ENCODE peak calls at places on chromosomes 4 and X, in ten cellular contexts. N is tibial nerve, T is stomach, D is NB4, J is vagina, I is A549, S is GM12891, Z is right lobe of liver, L is adrenal gland, Q is IMR-90. Y is an unnamed sample.

GRCh38 chr4:159090255-159090654 is 12.6 kb upstream of the RAPGEF2 start:
- DNase-seq in J (no peak), S (no peak), T (no peak), I (no peak), N (no peak), Q (no peak), L (no peak), D (no peak), Z (no peak), Y (no peak)

GRCh38 chr4:94439606-94440005 is 12.1 kb upstream of the PDLIM5 start:
- DNase-seq in S (no peak), Z (no peak), I (no peak), D (no peak), J (no peak), Q (no peak), L (no peak), T (no peak), N (no peak), Y (no peak)

GRCh38 chrX:65451663-65452062 is 82.9 kb downstream of the LAS1L start:
- DNase-seq in N (no peak), Q (peak), T (no peak), D (peak), I (peak), L (no peak), J (no peak), S (peak), Z (no peak), Y (peak)

GRCh38 chr4:153556441-153556815 is 90.3 kb downstream of the TMEM131L start:
- DNase-seq in Q (no peak), N (no peak), Z (no peak), T (no peak), I (no peak), S (no peak), D (no peak), L (no peak), J (no peak), Y (no peak)

GRCh38 chr4:148112231-148112982 is 329.8 kb downstream of the NR3C2 start:
- DNase-seq in N (no peak), J (no peak), S (no peak), L (no peak), T (no peak), Q (peak), I (no peak), D (no peak), Z (no peak), Y (no peak)

GRCh38 chr4:108172780-108173598 is 4.3 kb upstream of the LEF1 start:
- DNase-seq in I (no peak), S (peak), T (peak), D (no peak), Z (no peak), N (peak), J (no peak), Q (no peak), L (peak), Y (no peak)

GRCh38 chr4:74675673-74676279 is 118.5 kb downstream of the BTC start:
- DNase-seq in I (peak), S (no peak), J (no peak), D (peak), Q (peak), L (no peak), Z (no peak), N (peak), T (no peak), Y (no peak)

GRCh38 chr4:168864831-168865541 is 145.1 kb downstream of the CBR4 start:
- DNase-seq in D (no peak), S (no peak), L (peak), Z (no peak), T (no peak), J (no peak), N (no peak), I (no peak), Q (peak), Y (no peak)

GRCh38 chr4:186298034-186298647 is 32.2 kb downstream of the F11 start:
- DNase-seq in Q (no peak), L (no peak), Z (no peak), S (no peak), D (no peak), N (no peak), I (no peak), J (no peak), T (no peak), Y (no peak)

GRCh38 chr4:73922766-73923630 is 53.8 kb downstream of the CXCL1 start:
- DNase-seq in Q (peak), N (no peak), J (no peak), T (no peak), I (peak), Z (no peak), D (peak), L (no peak), S (no peak), Y (no peak)

DNA sequence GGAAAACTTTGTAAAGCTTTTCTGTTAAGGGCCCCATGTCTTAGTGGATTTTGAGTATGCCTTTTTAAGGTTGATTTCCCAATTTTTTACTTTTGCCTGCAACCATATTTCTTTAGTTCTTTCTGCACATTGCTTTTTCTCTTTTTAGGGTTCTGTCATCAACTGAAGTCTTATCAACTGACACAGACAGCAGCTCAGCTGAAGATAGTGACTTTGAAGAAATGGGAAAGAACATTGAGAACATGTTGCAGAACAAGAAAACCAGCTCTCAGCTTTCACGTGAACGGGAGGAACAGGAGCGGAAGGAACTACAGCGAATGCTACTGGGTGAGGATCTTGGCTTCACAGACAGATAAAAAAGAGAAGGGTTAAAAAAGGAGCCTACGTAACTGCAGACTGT is 27.8 kb downstream of the TAF1 start:
- DNase-seq in T (no peak), D (no peak), Z (no peak), N (no peak), J (no peak), L (no peak), I (no peak), Q (no peak), S (no peak), Y (no peak)
- TF ChIP-seq POLR2A in T (no peak), D (no peak), Z (no peak), N (no peak), J (no peak), L (no peak), I (no peak), Q (no peak), S (no peak), Y (no peak)

GRCh38 chr4:110193822-110194761 is 4.3 kb downstream of the ELOVL6 start:
- DNase-seq in J (no peak), N (peak), T (peak), Q (peak), D (peak), L (peak), S (peak), I (peak), Z (peak), Y (peak)
- TF ChIP-seq POLR2A in J (no peak), N (peak), T (no peak), Q (peak), D (peak), L (peak), S (peak), I (peak), Z (peak), Y (no peak)

GRCh38 chr4:85475631-85476233 is 782 bp downstream of the ARHGAP24 start:
- DNase-seq in L (no peak), I (peak), S (no peak), D (peak), Q (no peak), N (no peak), T (no peak), Z (no peak), J (no peak), Y (no peak)

GRCh38 chr4:85477538-85477937 is 2.6 kb downstream of the ARHGAP24 start:
- DNase-seq in L (no peak), T (no peak), S (no peak), J (no peak), Z (no peak), Q (no peak), N (no peak), I (peak), D (no peak), Y (no peak)

GRCh38 chr4:85474356-85474755 is 594 bp upstream of the ARHGAP24 start:
- DNase-seq in J (no peak), D (no peak), N (no peak), S (no peak), L (no peak), Q (no peak), T (no peak), Z (no peak), I (no peak), Y (no peak)

GRCh38 chr4:85478576-85478975 is 3.6 kb downstream of the ARHGAP24 start:
- DNase-seq in L (no peak), J (no peak), D (no peak), I (no peak), T (no peak), Z (no peak), S (no peak), N (no peak), Q (no peak), Y (no peak)

GRCh38 chr4:85474818-85475630 is at the start of gene ARHGAP24:
- DNase-seq in N (peak), T (peak), J (peak), Q (peak), Z (peak), L (peak), S (peak), I (peak), D (peak), Y (peak)
- TF ChIP-seq POLR2A in N (peak), T (no peak), J (no peak), Q (no peak), Z (no peak), L (peak), S (no peak), I (no peak), D (no peak), Y (no peak)

GRCh38 chr4:54658321-54659093 is 750 bp downstream of the KIT start:
- DNase-seq in Q (peak), I (peak), N (peak), Z (peak), J (no peak), T (peak), S (peak), L (peak), D (peak), Y (no peak)
- TF ChIP-seq POLR2A in Q (no peak), I (no peak), N (no peak), Z (no peak), J (no peak), T (no peak), S (no peak), L (peak), D (no peak), Y (no peak)

GRCh38 chr4:9880411-9881197 is 99.2 kb downstream of the DRD5 start:
- DNase-seq in N (no peak), Z (no peak), I (no peak), T (no peak), S (no peak), L (peak), D (no peak), J (no peak), Q (no peak), Y (no peak)

GRCh38 chr4:9875516-9875915 is 94.1 kb downstream of the DRD5 start:
- DNase-seq in S (no peak), D (peak), L (no peak), N (no peak), J (no peak), Z (no peak), I (no peak), T (no peak), Q (no peak), Y (no peak)

GRCh38 chr4:9877123-9877522 is 95.7 kb downstream of the DRD5 start:
- DNase-seq in D (no peak), J (no peak), S (no peak), T (no peak), I (no peak), N (no peak), L (no peak), Q (no peak), Z (no peak), Y (no peak)
- TF ChIP-seq POLR2A in D (no peak), J (no peak), S (no peak), T (no peak), I (no peak), N (no peak), L (no peak), Q (no peak), Z (no peak), Y (no peak)

GRCh38 chrX:21657318-21658151 is 595 bp downstream of the KLHL34 start:
- DNase-seq in S (no peak), Q (no peak), Z (no peak), N (no peak), J (no peak), D (no peak), I (no peak), T (no peak), L (no peak), Y (no peak)

GRCh38 chrX:21656587-21657317 is 1.4 kb downstream of the KLHL34 start:
- DNase-seq in T (no peak), I (no peak), D (no peak), J (no peak), L (no peak), Z (no peak), N (no peak), S (no peak), Q (no peak), Y (no peak)

GRCh38 chrX:21658152-21658737 is at the start of gene KLHL34:
- DNase-seq in L (no peak), S (no peak), T (no peak), J (no peak), D (no peak), Q (no peak), Z (peak), N (no peak), I (no peak), Y (no peak)

GRCh38 chrX:21659320-21659719 is 1.2 kb upstream of the KLHL34 start:
- DNase-seq in Z (no peak), N (no peak), T (no peak), S (no peak), J (no peak), I (no peak), L (no peak), D (no peak), Q (no peak), Y (no peak)

DNA sequence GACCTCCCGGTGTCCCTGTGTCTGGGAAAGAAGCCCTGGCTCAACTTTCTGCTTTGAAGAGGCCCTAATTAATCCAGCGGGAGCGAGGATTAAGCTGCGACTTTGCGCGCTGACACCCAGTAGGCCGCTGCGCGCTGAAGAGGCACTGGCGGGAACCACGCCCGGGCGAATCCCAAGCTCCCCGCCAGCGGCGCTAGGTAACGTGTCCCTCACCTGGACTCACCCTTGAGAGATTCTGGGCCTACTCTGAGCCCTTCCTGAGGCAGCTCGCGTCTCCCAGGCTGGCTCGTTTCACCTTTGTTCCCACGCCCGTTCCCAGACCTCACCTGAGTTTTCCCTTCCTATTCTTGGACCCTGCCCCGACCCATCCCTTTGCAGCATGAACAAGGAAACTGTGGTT is 616 bp upstream of the KLHL34 start:
- DNase-seq in T (no peak), Q (no peak), D (no peak), Z (peak), J (no peak), S (no peak), N (no peak), I (no peak), L (no peak), Y (no peak)
- TF ChIP-seq POLR2A in T (no peak), Q (no peak), D (no peak), Z (no peak), J (no peak), S (no peak), N (no peak), I (no peak), L (no peak), Y (no peak)

GRCh38 chr4:136357556-136357955 is 1174.7 kb downstream of the PCDH18 start:
- DNase-seq in J (no peak), D (no peak), Z (no peak), L (no peak), T (no peak), Q (no peak), N (no peak), S (no peak), I (no peak), Y (no peak)
- TF ChIP-seq POLR2A in J (no peak), D (no peak), Z (no peak), L (no peak), T (no peak), Q (no peak), N (no peak), S (no peak), I (no peak), Y (no peak)